ENCODE peak calls at places on chromosomes 2 and 18, in seven cellular contexts. P is AG04450, E is Peyer's patch, X is aorta, I is upper lobe of left lung, R is GM23248, Z is left ventricle myocardium inferior. J is an unnamed sample.
A peak's percentile ranks its signal among the peaks of the same experiment; 100 is the strongest.

GRCh38 chr2:235220331-235220730 is 268.5 kb downstream of the SH3BP4 start:
- DNase-seq in P (no peak), E (no peak), X (no peak), I (no peak), R (no peak), Z (no peak), J (no peak)

GRCh38 chr2:106956879-106957278 is 70.9 kb upstream of the ST6GAL2 start:
- DNase-seq in P (peak; percentile 87), E (no peak), X (no peak), I (no peak), R (peak; percentile 97), Z (no peak), J (no peak)

GRCh38 chr2:226835420-226835795 is 446 bp upstream of the RHBDD1 start:
- DNase-seq in P (no peak), E (no peak), X (peak; percentile 77), I (no peak), R (no peak), Z (peak; percentile 23), J (peak; percentile 30)

GRCh38 chr2:26495705-26496271 is 17.9 kb upstream of the OTOF start:
- DNase-seq in P (no peak), E (no peak), X (no peak), I (no peak), R (no peak), Z (no peak), J (no peak)

GRCh38 chr2:202056611-202057010 is 16.4 kb upstream of the KIAA2012 start:
- DNase-seq in P (no peak), E (no peak), X (no peak), I (no peak), R (peak; percentile 24), Z (no peak), J (no peak)

GRCh38 chr2:61920548-61920947 is 15.1 kb downstream of the COMMD1 start:
- DNase-seq in P (no peak), E (no peak), X (no peak), I (no peak), R (no peak), Z (no peak), J (no peak)

GRCh38 chr18:22466608-22467390 is 49.1 kb upstream of the CTAGE1 start:
- DNase-seq in P (no peak), E (no peak), X (no peak), I (no peak), R (peak; percentile 80), Z (peak; percentile 23), J (no peak)

GRCh38 chr2:54634564-54635511 is 88.6 kb upstream of the EML6 start:
- DNase-seq in P (no peak), E (peak; percentile 35), X (no peak), I (no peak), R (peak; percentile 76), Z (peak; percentile 66), J (no peak)

GRCh38 chr2:14423145-14423906 is 209.2 kb upstream of the LRATD1 start:
- DNase-seq in P (no peak), E (no peak), X (no peak), I (no peak), R (no peak), Z (no peak), J (no peak)

GRCh38 chr2:231188506-231189170 is 9.8 kb upstream of the ARMC9 start:
- DNase-seq in P (no peak), E (no peak), X (no peak), I (no peak), R (no peak), Z (no peak), J (no peak)

GRCh38 chr2:203567786-203568185 is 32.7 kb upstream of the RAPH1 start:
- DNase-seq in P (no peak), E (no peak), X (no peak), I (no peak), R (peak; percentile 59), Z (no peak), J (no peak)

GRCh38 chr18:59839241-59839640 is 60.6 kb upstream of the PMAIP1 start:
- DNase-seq in P (no peak), E (no peak), X (no peak), I (no peak), R (no peak), Z (no peak), J (no peak)

GRCh38 chr2:50529600-50530218 is 502.2 kb downstream of the NRXN1 start:
- DNase-seq in P (peak; percentile 15), E (no peak), X (no peak), I (no peak), R (peak; percentile 57), Z (no peak), J (no peak)

GRCh38 chr2:109533823-109534222 is 79.9 kb downstream of the SEPTIN10 start:
- DNase-seq in P (no peak), E (no peak), X (no peak), I (peak; percentile 44), R (no peak), Z (no peak), J (no peak)

GRCh38 chr2:148814853-148815419 is 60.1 kb upstream of the KIF5C start:
- DNase-seq in P (no peak), E (no peak), X (no peak), I (no peak), R (peak; percentile 32), Z (no peak), J (no peak)

GRCh38 chr2:26541401-26542193 is 63.7 kb upstream of the OTOF start:
- DNase-seq in P (no peak), E (no peak), X (peak; percentile 2), I (no peak), R (no peak), Z (no peak), J (no peak)

GRCh38 chr2:86793752-86794151 is 3.0 kb upstream of the CD8A start:
- DNase-seq in P (no peak), E (no peak), X (no peak), I (no peak), R (no peak), Z (no peak), J (peak; percentile 81)

GRCh38 chr18:12408247-12408869 is 629 bp downstream of the PRELID3A start:
- DNase-seq in P (no peak), E (no peak), X (no peak), I (no peak), R (peak; percentile 53), Z (no peak), J (no peak)

GRCh38 chr18:2906522-2907458 is 60.0 kb downstream of the EMILIN2 start:
- DNase-seq in P (no peak), E (peak; percentile 46), X (peak; percentile 81), I (peak; percentile 92), R (peak; percentile 69), Z (no peak), J (peak; percentile 70)

GRCh38 chr2:175111200-175111657 is 56.8 kb downstream of the ATF2 start:
- DNase-seq in P (no peak), E (no peak), X (no peak), I (no peak), R (peak; percentile 57), Z (no peak), J (peak; percentile 28)

GRCh38 chr2:238326801-238327365 is 6.6 kb downstream of the TRAF3IP1 start:
- DNase-seq in P (no peak), E (no peak), X (no peak), I (peak; percentile 44), R (peak; percentile 63), Z (no peak), J (no peak)

GRCh38 chr2:173214213-173214612 is 138.6 kb downstream of the MAP3K20 start:
- DNase-seq in P (no peak), E (no peak), X (no peak), I (no peak), R (no peak), Z (no peak), J (no peak)

GRCh38 chr18:11148655-11149440 is 521 bp downstream of the PIEZO2 start:
- DNase-seq in P (no peak), E (no peak), X (peak; percentile 76), I (peak; percentile 86), R (peak; percentile 35), Z (no peak), J (no peak)
- H3K27me3 ChIP-seq in P (peaks cover 57% of the 10 kb centered on the region), E (peaks cover 12% of the 10 kb centered on the region), X (no peaks in the 10 kb centered on the region), I (peaks cover 7% of the 10 kb centered on the region), R (peaks cover 51% of the 10 kb centered on the region), Z (peaks cover 94% of the 10 kb centered on the region), J (no peaks in the 10 kb centered on the region)

DNA sequence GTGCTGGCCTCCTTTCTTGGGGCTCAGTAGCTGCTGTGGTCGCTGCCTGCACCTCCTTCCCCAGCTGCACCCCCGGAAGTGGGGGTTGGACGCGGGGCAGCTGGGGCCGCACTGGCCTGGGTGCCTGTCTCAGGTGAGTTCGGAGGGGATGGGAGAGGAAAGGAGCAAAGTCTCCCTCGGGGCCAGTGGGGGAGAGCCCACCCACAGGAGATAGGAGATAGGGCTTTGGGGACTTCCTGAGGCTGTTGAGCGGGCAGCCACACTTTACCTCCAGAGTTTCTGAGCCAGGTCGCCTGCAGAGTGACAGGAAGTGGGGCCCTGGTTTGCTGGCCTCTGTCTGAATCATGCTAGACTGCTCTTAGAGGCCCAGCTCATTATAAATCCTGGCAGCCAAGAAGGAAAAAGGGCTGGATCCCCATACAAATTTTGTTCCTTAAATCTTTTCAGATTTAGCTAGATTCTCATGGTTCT is 8.1 kb downstream of the MBP start:
- DNase-seq in P (no peak), E (peak; percentile 72), X (no peak), I (peak; percentile 52), R (peak; percentile 48), Z (no peak), J (peak; percentile 57)
- H3K27ac ChIP-seq in P (no peak overlapping the region), E (peak overlapping the region; percentile 26), X (no peak overlapping the region), I (peak overlapping the region; percentile 7), R (no peak overlapping the region), Z (no peak overlapping the region), J (no peak overlapping the region)

DNA sequence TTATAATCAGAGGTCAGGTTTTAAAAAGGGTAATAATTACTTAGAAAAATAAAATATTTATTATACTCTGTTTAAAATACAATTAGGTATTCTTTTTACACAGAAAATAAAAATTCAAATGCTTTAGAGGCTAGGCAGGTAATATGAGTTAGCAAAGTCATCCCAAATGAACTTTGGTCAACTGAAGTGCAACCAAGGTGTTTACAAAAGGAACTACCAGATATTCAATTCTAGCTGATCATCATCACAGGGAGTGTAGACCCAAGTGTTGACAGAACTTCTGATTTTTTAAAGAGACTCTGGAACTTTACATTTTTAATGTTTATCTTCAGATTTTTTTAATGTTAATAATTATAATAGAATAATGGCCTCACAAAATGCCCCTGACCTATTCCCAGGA is 59.3 kb upstream of the COL5A2 start:
- DNase-seq in P (no peak), E (no peak), X (no peak), I (no peak), R (no peak), Z (no peak), J (no peak)
- H3K27me3 ChIP-seq in P (no peaks in the 10 kb centered on the region), E (no peaks in the 10 kb centered on the region), X (no peaks in the 10 kb centered on the region), I (no peaks in the 10 kb centered on the region), R (no peaks in the 10 kb centered on the region), Z (no peaks in the 10 kb centered on the region), J (no peaks in the 10 kb centered on the region)

GRCh38 chr2:142557391-142557790 is 320.1 kb upstream of the KYNU start:
- DNase-seq in P (no peak), E (no peak), X (no peak), I (no peak), R (no peak), Z (no peak), J (no peak)
- H3K27ac ChIP-seq in P (no peak overlapping the region), E (no peak overlapping the region), X (no peak overlapping the region), I (no peak overlapping the region), R (no peak overlapping the region), Z (no peak overlapping the region), J (no peak overlapping the region)

J was measured in CD8-positive, alpha-beta memory T cell.